ENCODE peak calls at places on chromosomes 13 and 19, in seven cellular contexts. E is CD8-positive, alpha-beta T cell; N is heart right ventricle; J is IMR-90; L is aorta; U is SK-N-SH; P is Peyer's patch. X is an unnamed sample.

GRCh38 chr13:78102121-78102677 is 183.6 kb upstream of the EDNRB start:
- DNase-seq in E (no peak), J (peak; percentile 52), P (no peak), N (peak; percentile 15), U (no peak), L (peak; percentile 58), X (no peak)

GRCh38 chr13:60164490-60164889 is 762 bp upstream of the DIAPH3 start:
- DNase-seq in N (no peak), E (no peak), P (no peak), J (peak; percentile 2), L (no peak), U (no peak), X (no peak)

GRCh38 chr13:52348081-52348480 is 57.9 kb downstream of the THSD1 start:
- DNase-seq in J (peak; percentile 88), U (no peak), E (no peak), L (no peak), N (no peak), P (no peak), X (no peak)

GRCh38 chr13:23617551-23618014 is 47.4 kb downstream of the TNFRSF19 start:
- DNase-seq in L (no peak), J (peak; percentile 65), E (no peak), P (no peak), U (no peak), N (no peak), X (no peak)

GRCh38 chr19:1269065-1269477 is at the start of gene CIRBP:
- DNase-seq in U (peak; percentile 97), N (peak; percentile 100), J (peak; percentile 98), E (peak; percentile 99), P (peak; percentile 100), L (peak; percentile 100), X (peak; percentile 100)

GRCh38 chr13:30900952-30901749 is 4.9 kb upstream of the MEDAG start:
- DNase-seq in E (no peak), P (no peak), U (no peak), L (no peak), N (no peak), J (no peak), X (no peak)

GRCh38 chr13:71477735-71478134 is 389.3 kb downstream of the DACH1 start:
- DNase-seq in U (no peak), P (no peak), N (no peak), L (no peak), E (no peak), J (no peak), X (no peak)

GRCh38 chr13:48909088-48909389 is 66.7 kb upstream of the FNDC3A start:
- DNase-seq in L (no peak), N (no peak), U (no peak), P (no peak), E (no peak), J (no peak), X (peak; percentile 66)

GRCh38 chr19:33604651-33605050 is 17.1 kb upstream of the CHST8 start:
- DNase-seq in U (no peak), L (no peak), J (no peak), E (no peak), P (no peak), N (no peak), X (no peak)
- H3K9me3 ChIP-seq in U (no peaks in the 10 kb centered on the region), L (peaks cover 14% of the 10 kb centered on the region), J (peaks cover 8% of the 10 kb centered on the region), E (no peaks in the 10 kb centered on the region), P (peaks cover 15% of the 10 kb centered on the region), N (peaks cover 36% of the 10 kb centered on the region), X (peaks cover 4% of the 10 kb centered on the region)

DNA sequence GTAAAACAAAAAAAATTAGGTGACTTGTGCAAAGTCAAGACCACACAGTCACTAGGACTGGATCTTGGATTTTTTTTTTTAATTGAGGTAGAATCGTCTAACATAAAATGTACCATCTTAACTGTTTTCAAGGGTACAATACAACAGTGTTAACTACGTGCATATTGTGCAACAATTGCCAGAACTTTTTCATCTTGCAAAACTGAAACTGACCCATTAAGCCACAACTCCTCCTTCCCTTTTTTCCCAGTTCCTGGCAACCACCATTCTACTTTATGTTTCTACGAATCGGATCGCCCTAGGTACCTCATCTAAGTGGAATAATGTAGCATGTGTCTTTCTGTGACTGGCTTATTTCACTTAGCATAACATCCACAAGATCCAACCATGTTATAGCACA is 37.5 kb upstream of the POMP start:
- DNase-seq in P (no peak), J (no peak), N (no peak), E (no peak), L (no peak), U (no peak), X (no peak)
- H3K9me3 ChIP-seq in P (no peaks in the 10 kb centered on the region), J (no peaks in the 10 kb centered on the region), N (no peaks in the 10 kb centered on the region), E (no peaks in the 10 kb centered on the region), L (no peaks in the 10 kb centered on the region), U (no peaks in the 10 kb centered on the region), X (no peaks in the 10 kb centered on the region)

GRCh38 chr13:79585033-79585432 is 104.1 kb downstream of the NDFIP2 start:
- DNase-seq in N (no peak), P (no peak), J (no peak), L (no peak), E (no peak), U (no peak), X (no peak)

GRCh38 chr13:79582896-79583295 is 101.9 kb downstream of the NDFIP2 start:
- DNase-seq in J (no peak), P (no peak), U (no peak), E (no peak), N (no peak), L (no peak), X (no peak)

GRCh38 chr13:79581870-79582315 is 100.9 kb downstream of the NDFIP2 start:
- DNase-seq in E (no peak), L (no peak), J (peak; percentile 3), P (no peak), N (peak; percentile 35), U (no peak), X (no peak)
- H3K9me3 ChIP-seq in E (no peaks in the 10 kb centered on the region), L (no peaks in the 10 kb centered on the region), J (no peaks in the 10 kb centered on the region), P (no peaks in the 10 kb centered on the region), N (peaks cover 29% of the 10 kb centered on the region), U (no peaks in the 10 kb centered on the region), X (no peaks in the 10 kb centered on the region)

GRCh38 chr19:20273951-20274578 is 107.1 kb downstream of the ZNF486 start:
- DNase-seq in E (no peak), L (no peak), J (no peak), N (no peak), P (no peak), U (no peak), X (no peak)
- H3K9me3 ChIP-seq in E (no peaks in the 10 kb centered on the region), L (no peaks in the 10 kb centered on the region), J (peaks cover 15% of the 10 kb centered on the region), N (peaks cover 4% of the 10 kb centered on the region), P (no peaks in the 10 kb centered on the region), U (no peaks in the 10 kb centered on the region), X (no peaks in the 10 kb centered on the region)

DNA sequence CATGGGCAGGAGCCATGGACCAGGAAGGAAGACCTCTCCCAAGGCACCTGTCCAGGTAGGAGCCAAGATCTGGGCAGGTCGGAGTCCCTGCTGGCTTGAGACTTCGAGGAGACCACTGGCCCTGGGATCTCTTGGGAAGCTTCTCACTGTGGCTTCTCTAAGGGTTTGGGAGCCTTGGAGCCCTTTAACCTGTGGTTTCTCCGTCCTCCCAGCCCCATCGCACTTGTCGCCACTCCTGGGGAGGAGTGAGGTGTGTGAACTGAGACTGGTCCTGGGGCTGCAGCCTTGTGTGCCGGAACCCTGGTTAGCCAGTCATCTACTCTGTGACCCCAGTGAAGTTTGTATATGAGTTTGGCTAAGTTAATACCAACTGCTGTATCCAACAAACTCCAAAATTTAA is 8.2 kb downstream of the ZNF805 start:
- DNase-seq in E (no peak), N (no peak), P (no peak), J (no peak), U (no peak), L (no peak), X (no peak)
- H3K9me3 ChIP-seq in E (peaks cover 5% of the 10 kb centered on the region), N (no peaks in the 10 kb centered on the region), P (peaks cover 4% of the 10 kb centered on the region), J (no peaks in the 10 kb centered on the region), U (no peaks in the 10 kb centered on the region), L (peaks cover 25% of the 10 kb centered on the region), X (no peaks in the 10 kb centered on the region)